ENCODE peak calls at places on chromosomes 4 and X, in seven cellular contexts. One of them, this sample, is unnamed.

GRCh38 chr4:48008021-48008596 is 8.4 kb downstream of the CNGA1 start:
- DNase-seq in H1: no peak
- DNase-seq in neuronal stem cell: peak
- DNase-seq in mesendoderm: peak
- DNase-seq in trophoblast cell: no peak
- DNase-seq in IMR-90: no peak
- DNase-seq in H9: no peak
- DNase-seq in this sample: peak

GRCh38 chr4:40577588-40578253 is 51.9 kb downstream of the RBM47 start:
- DNase-seq in H9: no peak
- DNase-seq in neuronal stem cell: no peak
- DNase-seq in H1: no peak
- DNase-seq in trophoblast cell: no peak
- DNase-seq in IMR-90: no peak
- DNase-seq in mesendoderm: peak
- DNase-seq in this sample: no peak

GRCh38 chr4:83639849-83640493 is 104.1 kb downstream of the GPAT3 start:
- DNase-seq in neuronal stem cell: peak
- DNase-seq in trophoblast cell: peak
- DNase-seq in H1: peak
- DNase-seq in IMR-90: peak
- DNase-seq in H9: peak
- DNase-seq in mesendoderm: peak
- DNase-seq in this sample: peak

GRCh38 chr4:40251366-40251765 is 54.5 kb downstream of the RHOH start:
- DNase-seq in trophoblast cell: no peak
- DNase-seq in H9: no peak
- DNase-seq in neuronal stem cell: no peak
- DNase-seq in mesendoderm: no peak
- DNase-seq in IMR-90: no peak
- DNase-seq in H1: no peak
- DNase-seq in this sample: no peak

GRCh38 chr4:2689825-2690700 is 66.1 kb downstream of the TNIP2 start:
- DNase-seq in neuronal stem cell: no peak
- DNase-seq in IMR-90: no peak
- DNase-seq in H1: no peak
- DNase-seq in H9: no peak
- DNase-seq in mesendoderm: no peak
- DNase-seq in trophoblast cell: no peak
- DNase-seq in this sample: no peak

GRCh38 chr4:88054909-88055308 is 47.5 kb downstream of the PKD2 start:
- DNase-seq in mesendoderm: peak
- DNase-seq in trophoblast cell: peak
- DNase-seq in IMR-90: peak
- DNase-seq in neuronal stem cell: peak
- DNase-seq in H9: peak
- DNase-seq in H1: no peak
- DNase-seq in this sample: peak

GRCh38 chr4:16206848-16207247 is 19.4 kb downstream of the TAPT1 start:
- DNase-seq in trophoblast cell: no peak
- DNase-seq in H1: no peak
- DNase-seq in IMR-90: no peak
- DNase-seq in H9: no peak
- DNase-seq in neuronal stem cell: no peak
- DNase-seq in mesendoderm: peak
- DNase-seq in this sample: no peak

GRCh38 chr4:70114091-70114490 is 39.9 kb upstream of the PRR27 start:
- DNase-seq in trophoblast cell: no peak
- DNase-seq in H1: no peak
- DNase-seq in mesendoderm: no peak
- DNase-seq in H9: no peak
- DNase-seq in neuronal stem cell: no peak
- DNase-seq in IMR-90: no peak
- DNase-seq in this sample: no peak

GRCh38 chr4:104758574-104758973 is 263.9 kb upstream of the CXXC4 start:
- DNase-seq in IMR-90: no peak
- DNase-seq in H9: no peak
- DNase-seq in H1: no peak
- DNase-seq in neuronal stem cell: no peak
- DNase-seq in mesendoderm: no peak
- DNase-seq in trophoblast cell: no peak
- DNase-seq in this sample: no peak

GRCh38 chr4:42671431-42672194 is 14.7 kb upstream of the ATP8A1 start:
- DNase-seq in IMR-90: no peak
- DNase-seq in trophoblast cell: no peak
- DNase-seq in mesendoderm: peak
- DNase-seq in H9: no peak
- DNase-seq in neuronal stem cell: no peak
- DNase-seq in H1: no peak
- DNase-seq in this sample: no peak

GRCh38 chrX:9392445-9392844 is 72.4 kb upstream of the TBL1X start:
- DNase-seq in H9: no peak
- DNase-seq in H1: no peak
- DNase-seq in IMR-90: peak
- DNase-seq in mesendoderm: no peak
- DNase-seq in neuronal stem cell: no peak
- DNase-seq in trophoblast cell: no peak
- DNase-seq in this sample: no peak

GRCh38 chrX:130631011-130631410 is 229.2 kb downstream of the RBMX2 start:
- DNase-seq in neuronal stem cell: no peak
- DNase-seq in H9: no peak
- DNase-seq in H1: no peak
- DNase-seq in mesendoderm: no peak
- DNase-seq in IMR-90: no peak
- DNase-seq in trophoblast cell: no peak
- DNase-seq in this sample: no peak

GRCh38 chrX:101550825-101551767 is 749 bp downstream of the ARMCX1 start:
- DNase-seq in neuronal stem cell: peak
- DNase-seq in mesendoderm: peak
- DNase-seq in IMR-90: peak
- DNase-seq in H1: peak
- DNase-seq in H9: peak
- DNase-seq in trophoblast cell: no peak
- DNase-seq in this sample: peak

GRCh38 chr4:186217733-186218293 is 9.5 kb upstream of the KLKB1 start:
- DNase-seq in trophoblast cell: no peak
- DNase-seq in IMR-90: no peak
- DNase-seq in neuronal stem cell: no peak
- DNase-seq in H1: no peak
- DNase-seq in mesendoderm: peak
- DNase-seq in H9: no peak
- DNase-seq in this sample: no peak
- H2BK5ac ChIP-seq in trophoblast cell: no peak
- H2BK5ac ChIP-seq in IMR-90: no peak
- H2BK5ac ChIP-seq in neuronal stem cell: no peak
- H2BK5ac ChIP-seq in H1: no peak
- H2BK5ac ChIP-seq in mesendoderm: no peak
- H2BK5ac ChIP-seq in H9: no peak
- H2BK5ac ChIP-seq in this sample: no peak

DNA sequence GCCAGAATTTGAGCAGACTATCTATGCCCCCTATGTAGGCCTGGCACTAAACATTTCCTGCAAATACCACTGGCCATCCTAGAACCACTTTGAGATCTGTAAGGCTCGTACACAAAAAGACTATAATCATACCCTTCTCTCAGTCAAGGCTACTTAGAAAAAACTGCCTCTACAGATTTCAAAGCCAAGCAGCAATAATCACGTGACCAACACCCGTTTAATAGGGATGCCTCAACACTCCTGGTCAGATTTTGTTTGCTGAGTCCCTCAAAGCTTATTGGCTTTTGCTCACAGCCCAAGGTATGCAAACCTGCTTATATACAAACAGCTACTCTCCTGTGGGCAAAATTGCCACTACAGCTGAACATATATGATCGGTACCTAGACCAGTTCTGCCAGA is 897 bp downstream of the COX7B2 start:
- DNase-seq in trophoblast cell: no peak
- DNase-seq in IMR-90: no peak
- DNase-seq in mesendoderm: no peak
- DNase-seq in H1: no peak
- DNase-seq in H9: no peak
- DNase-seq in neuronal stem cell: no peak
- DNase-seq in this sample: no peak
- H2BK5ac ChIP-seq in trophoblast cell: no peak
- H2BK5ac ChIP-seq in IMR-90: no peak
- H2BK5ac ChIP-seq in mesendoderm: no peak
- H2BK5ac ChIP-seq in H1: no peak
- H2BK5ac ChIP-seq in H9: no peak
- H2BK5ac ChIP-seq in neuronal stem cell: no peak
- H2BK5ac ChIP-seq in this sample: no peak

GRCh38 chrX:73930300-73930699 is 367.3 kb downstream of the CHIC1 start:
- DNase-seq in neuronal stem cell: no peak
- DNase-seq in mesendoderm: no peak
- DNase-seq in IMR-90: peak
- DNase-seq in trophoblast cell: no peak
- DNase-seq in H9: no peak
- DNase-seq in H1: no peak
- DNase-seq in this sample: no peak
- H2BK5ac ChIP-seq in neuronal stem cell: no peak
- H2BK5ac ChIP-seq in mesendoderm: no peak
- H2BK5ac ChIP-seq in IMR-90: no peak
- H2BK5ac ChIP-seq in trophoblast cell: no peak
- H2BK5ac ChIP-seq in H9: no peak
- H2BK5ac ChIP-seq in H1: no peak
- H2BK5ac ChIP-seq in this sample: no peak

GRCh38 chr4:94634266-94634665 is 123.5 kb upstream of the BMPR1B start:
- DNase-seq in IMR-90: peak
- DNase-seq in H9: no peak
- DNase-seq in neuronal stem cell: no peak
- DNase-seq in trophoblast cell: no peak
- DNase-seq in H1: no peak
- DNase-seq in mesendoderm: no peak
- DNase-seq in this sample: peak
- H2BK5ac ChIP-seq in IMR-90: no peak
- H2BK5ac ChIP-seq in H9: no peak
- H2BK5ac ChIP-seq in neuronal stem cell: no peak
- H2BK5ac ChIP-seq in trophoblast cell: no peak
- H2BK5ac ChIP-seq in H1: no peak
- H2BK5ac ChIP-seq in mesendoderm: no peak
- H2BK5ac ChIP-seq in this sample: no peak

This sample was measured in mesenchymal stem cell.